ENCODE peak calls at places on chromosomes 5 and 9, in seven cellular contexts. A, U, X, D, Z, C and F are unnamed samples.

GRCh38 chr9:120531683-120532300 is 48.2 kb downstream of the CDK5RAP2 start:
- DNase-seq in A (peak), Z (peak), X (peak), C (peak), D (peak), U (peak), F (peak)

GRCh38 chr9:101585740-101586139 is 9.0 kb downstream of the PPP3R2 start:
- DNase-seq in D (no peak), A (no peak), Z (no peak), U (no peak), X (no peak), C (no peak), F (no peak)

GRCh38 chr5:179763215-179763945 is 30.4 kb upstream of the LTC4S start:
- DNase-seq in D (peak), A (peak), X (peak), Z (peak), C (peak), U (peak), F (peak)

GRCh38 chr5:139459451-139459934 is 3.0 kb downstream of the ECSCR start:
- DNase-seq in D (no peak), C (no peak), Z (no peak), X (no peak), U (no peak), A (no peak), F (no peak)

GRCh38 chr5:117131876-117132275 is 557.3 kb upstream of the SEMA6A start:
- DNase-seq in X (no peak), Z (no peak), D (no peak), C (no peak), A (no peak), U (no peak), F (no peak)

GRCh38 chr5:72956324-72957140 is 691 bp downstream of the FCHO2 start:
- DNase-seq in Z (peak), A (peak), U (peak), D (peak), X (peak), C (peak), F (peak)

GRCh38 chr9:113533335-113534225 is 70.1 kb downstream of the RGS3 start:
- DNase-seq in A (no peak), X (peak), U (no peak), Z (no peak), C (peak), D (no peak), F (no peak)

GRCh38 chr9:86652696-86653095 is 294.6 kb downstream of the GAS1 start:
- DNase-seq in U (no peak), A (no peak), X (no peak), D (peak), C (no peak), Z (no peak), F (no peak)

GRCh38 chr9:98867109-98867433 is 59.6 kb downstream of the GALNT12 start:
- DNase-seq in D (no peak), A (no peak), X (no peak), U (no peak), C (no peak), Z (no peak), F (no peak)

GRCh38 chr5:35461530-35461929 is 156.1 kb upstream of the SPEF2 start:
- DNase-seq in A (no peak), C (no peak), Z (no peak), U (no peak), X (no peak), D (no peak), F (no peak)

GRCh38 chr5:171617268-171617667 is 168.3 kb upstream of the SMIM23 start:
- DNase-seq in C (no peak), A (no peak), X (no peak), U (no peak), Z (no peak), D (no peak), F (no peak)

GRCh38 chr5:171701138-171701537 is 84.5 kb upstream of the SMIM23 start:
- DNase-seq in A (no peak), D (no peak), X (peak), C (no peak), Z (peak), U (no peak), F (no peak)

GRCh38 chr5:79069488-79070001 is at the start of the genes BHMT2 and DMGDH:
- DNase-seq in U (peak), Z (no peak), A (no peak), X (peak), C (no peak), D (peak), F (peak)

GRCh38 chr9:118446962-118447490 is 742.8 kb downstream of the TLR4 start:
- DNase-seq in C (no peak), A (no peak), Z (no peak), X (no peak), U (no peak), D (no peak), F (no peak)

GRCh38 chr5:56910123-56910951 is 941 bp downstream of the SETD9 start:
- DNase-seq in D (no peak), A (no peak), X (peak), Z (no peak), U (no peak), C (peak), F (no peak)

GRCh38 chr9:3968891-3969290 is 331.0 kb downstream of the GLIS3 start:
- DNase-seq in D (peak), Z (no peak), U (no peak), A (no peak), C (no peak), X (no peak), F (no peak)

GRCh38 chr5:3118321-3118720 is 366.8 kb upstream of the IRX2 start:
- DNase-seq in X (no peak), C (peak), A (no peak), D (no peak), U (no peak), Z (no peak), F (no peak)

GRCh38 chr5:148913985-148914421 is 87.6 kb downstream of the ADRB2 start:
- DNase-seq in U (peak), A (no peak), D (peak), X (peak), Z (no peak), C (peak), F (peak)

GRCh38 chr5:80837679-80838078 is 122.5 kb upstream of the RASGRF2 start:
- DNase-seq in Z (no peak), C (no peak), D (no peak), U (no peak), A (no peak), X (no peak), F (no peak)

GRCh38 chr9:119094086-119094485 is 275.1 kb downstream of the BRINP1 start:
- DNase-seq in Z (no peak), A (no peak), X (no peak), D (no peak), C (no peak), U (no peak), F (no peak)

GRCh38 chr9:105091004-105091640 is 153.3 kb upstream of the SLC44A1 start:
- DNase-seq in A (no peak), C (no peak), X (no peak), Z (no peak), U (no peak), D (no peak), F (no peak)

GRCh38 chr5:74433255-74434123 is 207.0 kb downstream of the ENC1 start:
- DNase-seq in C (peak), A (peak), X (peak), U (peak), D (peak), Z (no peak), F (peak)

GRCh38 chr9:88950341-88951141 is 40.7 kb upstream of the S1PR3 start:
- DNase-seq in A (no peak), D (peak), Z (no peak), U (peak), X (no peak), C (no peak), F (peak)

GRCh38 chr5:170681013-170681433 is 102.5 kb upstream of the GABRP start:
- DNase-seq in Z (peak), X (peak), A (no peak), D (peak), C (peak), U (peak), F (peak)

GRCh38 chr5:135009736-135010501 is 24.1 kb downstream of the PITX1 start:
- DNase-seq in U (no peak), C (no peak), Z (no peak), D (no peak), A (no peak), X (no peak), F (no peak)

GRCh38 chr5:97094579-97095317 is 47.7 kb downstream of the LIX1 start:
- DNase-seq in U (no peak), Z (no peak), A (no peak), X (no peak), D (no peak), C (no peak), F (no peak)

GRCh38 chr5:26872337-26872736 is 166.0 kb downstream of the CDH9 start:
- DNase-seq in U (no peak), C (no peak), Z (no peak), D (no peak), X (no peak), A (no peak), F (no peak)

GRCh38 chr5:52943285-52943684 is 45.9 kb upstream of the ITGA2 start:
- DNase-seq in C (no peak), D (peak), U (no peak), Z (no peak), A (peak), X (no peak), F (peak)

GRCh38 chr9:113695901-113696300 is 180.2 kb upstream of the ZNF618 start:
- DNase-seq in Z (no peak), U (no peak), A (no peak), X (no peak), C (no peak), D (peak), F (no peak)

GRCh38 chr9:115845648-115846312 is 307.8 kb upstream of the PAPPA start:
- DNase-seq in X (no peak), D (peak), A (no peak), Z (peak), U (peak), C (peak), F (peak)

GRCh38 chr5:111063709-111064322 is 7.7 kb upstream of the TSLP start:
- DNase-seq in C (no peak), Z (peak), U (peak), X (no peak), A (peak), D (no peak), F (no peak)

GRCh38 chr5:100757618-100758017 is 145.5 kb downstream of the ST8SIA4 start:
- DNase-seq in U (no peak), D (no peak), Z (no peak), X (peak), C (peak), A (no peak), F (no peak)

GRCh38 chr5:124414973-124415372 is 331.5 kb downstream of the ZNF608 start:
- DNase-seq in Z (no peak), A (no peak), X (no peak), C (no peak), D (no peak), U (no peak), F (no peak)

GRCh38 chr9:126861707-126862460 is 1.4 kb downstream of the ZBTB34 start:
- DNase-seq in C (peak), U (peak), D (peak), Z (peak), X (peak), A (peak), F (peak)

GRCh38 chr5:127944125-127944524 is 139.4 kb upstream of the SLC12A2 start:
- DNase-seq in Z (no peak), U (no peak), X (peak), C (peak), A (no peak), D (no peak), F (no peak)

GRCh38 chr5:133611357-133612020 is 852 bp downstream of the FSTL4 start:
- DNase-seq in Z (peak), X (peak), U (no peak), C (peak), A (no peak), D (no peak), F (no peak)

GRCh38 chr5:115510145-115510640 is 34.4 kb downstream of the FEM1C start:
- DNase-seq in Z (no peak), C (no peak), U (no peak), A (no peak), X (no peak), D (no peak), F (no peak)

GRCh38 chr5:73412597-73412988 is 36.0 kb downstream of the FOXD1 start:
- DNase-seq in X (peak), U (no peak), Z (no peak), D (peak), C (peak), A (no peak), F (peak)

GRCh38 chr9:133126697-133127339 is 5.8 kb upstream of the RALGDS start:
- DNase-seq in D (peak), A (no peak), C (no peak), X (no peak), U (no peak), Z (no peak), F (no peak)

GRCh38 chr9:133128152-133128551 is 7.1 kb upstream of the RALGDS start:
- DNase-seq in A (no peak), Z (no peak), C (no peak), D (no peak), U (no peak), X (no peak), F (no peak)

GRCh38 chr9:133125706-133126696 is 5.0 kb upstream of the RALGDS start:
- DNase-seq in A (no peak), X (no peak), U (peak), C (no peak), Z (no peak), D (peak), F (peak)

GRCh38 chr9:133129001-133129799 is 8.2 kb upstream of the RALGDS start:
- DNase-seq in D (no peak), C (no peak), A (no peak), X (no peak), U (no peak), Z (no peak), F (no peak)

GRCh38 chr9:133127340-133127981 is 6.4 kb upstream of the RALGDS start:
- DNase-seq in X (no peak), U (no peak), C (no peak), A (no peak), Z (no peak), D (peak), F (no peak)
- H3K4me3 ChIP-seq in X (no peak), U (no peak), C (no peak), A (no peak), Z (no peak), D (no peak), F (no peak)

GRCh38 chr9:128149951-128150593 is 819 bp downstream of the LCN2 start:
- DNase-seq in U (no peak), Z (no peak), A (no peak), C (no peak), D (no peak), X (no peak), F (no peak)
- H3K4me3 ChIP-seq in U (no peak), Z (no peak), A (no peak), C (no peak), D (no peak), X (peak), F (no peak)

GRCh38 chr5:140546851-140547507 is 483 bp upstream of the EIF4EBP3 start:
- DNase-seq in D (peak), C (no peak), X (no peak), Z (no peak), U (no peak), A (no peak), F (no peak)
- H3K4me3 ChIP-seq in D (peak), C (no peak), X (peak), Z (no peak), U (peak), A (no peak), F (no peak)

GRCh38 chr9:36166150-36166927 is 2.8 kb upstream of the CCIN start:
- DNase-seq in X (peak), U (peak), Z (peak), A (peak), C (peak), D (peak), F (peak)
- H3K4me3 ChIP-seq in X (peak), U (peak), Z (peak), A (peak), C (no peak), D (peak), F (peak)

DNA sequence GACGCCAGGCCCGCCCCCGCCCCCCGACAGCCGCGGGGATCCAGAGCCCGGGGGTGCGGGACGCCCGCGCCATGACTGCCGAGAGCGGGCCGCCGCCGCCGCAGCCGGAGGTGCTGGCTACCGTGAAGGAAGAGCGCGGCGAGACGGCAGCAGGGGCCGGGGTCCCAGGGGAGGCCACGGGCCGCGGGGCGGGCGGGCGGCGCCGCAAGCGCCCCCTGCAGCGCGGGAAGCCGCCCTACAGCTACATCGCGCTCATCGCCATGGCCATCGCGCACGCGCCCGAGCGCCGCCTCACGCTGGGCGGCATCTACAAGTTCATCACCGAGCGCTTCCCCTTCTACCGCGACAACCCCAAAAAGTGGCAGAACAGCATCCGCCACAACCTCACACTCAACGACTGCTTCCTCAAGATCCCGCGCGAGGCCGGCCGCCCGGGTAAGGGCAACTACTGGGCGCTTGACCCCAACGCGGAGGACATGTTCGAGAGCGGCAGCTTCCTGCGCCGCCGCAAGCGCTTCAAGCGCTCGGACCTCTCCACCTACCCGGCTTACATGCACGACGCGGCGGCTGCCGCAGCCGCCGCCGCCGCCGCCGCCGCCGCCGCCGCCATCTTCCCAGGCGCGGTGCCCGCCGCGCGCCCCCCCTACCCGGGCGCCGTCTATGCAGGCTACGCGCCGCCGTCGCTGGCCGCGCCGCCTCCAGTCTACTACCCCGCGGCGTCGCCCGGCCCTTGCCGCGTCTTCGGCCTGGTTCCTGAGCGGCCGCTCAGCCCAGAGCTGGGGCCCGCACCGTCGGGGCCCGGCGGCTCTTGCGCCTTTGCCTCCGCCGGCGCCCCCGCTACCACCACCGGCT is 1.0 kb downstream of the FOXE1 start:
- DNase-seq in C (peak), X (peak), D (peak), Z (peak), U (peak), A (peak), F (peak)
- H3K4me3 ChIP-seq in C (no peak), X (peak), D (no peak), Z (peak), U (peak), A (peak), F (no peak)

GRCh38 chr9:133844431-133844830 is 106.3 kb upstream of the SARDH start:
- DNase-seq in C (no peak), A (no peak), U (no peak), D (no peak), Z (no peak), X (no peak), F (no peak)

GRCh38 chr9:133846483-133847090 is 108.4 kb upstream of the SARDH start:
- DNase-seq in A (no peak), D (no peak), X (no peak), Z (no peak), U (no peak), C (no peak), F (no peak)

GRCh38 chr9:133845659-133845947 is 107.5 kb upstream of the SARDH start:
- DNase-seq in D (no peak), Z (no peak), X (no peak), A (no peak), C (peak), U (no peak), F (no peak)

GRCh38 chr9:133843751-133844373 is 105.7 kb upstream of the SARDH start:
- DNase-seq in C (no peak), D (no peak), X (no peak), Z (no peak), U (no peak), A (no peak), F (no peak)

GRCh38 chr9:133844876-133845658 is 106.9 kb upstream of the SARDH start:
- DNase-seq in X (no peak), U (peak), Z (peak), C (no peak), A (no peak), D (peak), F (peak)
- H3K4me3 ChIP-seq in X (no peak), U (no peak), Z (no peak), C (no peak), A (no peak), D (no peak), F (no peak)